ENCODE peak calls at places on chromosome 20, in four cellular contexts. L is psoas muscle; S is CD8-positive, alpha-beta T cell; J is CD4-positive, alpha-beta T cell. Y is an unnamed sample. For H3K9me3, the result is how much of the 10 kb centered on the place peaks cover.

GRCh38 chr20:6265204-6265904 is 142.5 kb upstream of the FERMT1 start:
- DNase-seq in J (no peak), S (no peak), L (no peak), Y (no peak)

GRCh38 chr20:58198384-58198783 is 30.1 kb downstream of the ANKRD60 start:
- DNase-seq in L (no peak), S (no peak), J (no peak), Y (no peak)

GRCh38 chr20:35837577-35838195 is 65.9 kb downstream of the PHF20 start:
- DNase-seq in J (no peak), L (no peak), S (no peak), Y (no peak)

GRCh38 chr20:20212675-20213096 is 155.2 kb upstream of the INSM1 start:
- DNase-seq in J (no peak), S (no peak), L (peak), Y (no peak)

GRCh38 chr20:44961868-44962267 is 1.7 kb upstream of the TOMM34 start:
- DNase-seq in S (no peak), L (no peak), J (no peak), Y (no peak)

GRCh38 chr20:64157878-64158277 is 6.4 kb upstream of the MYT1 start:
- DNase-seq in L (no peak), S (no peak), J (no peak), Y (no peak)

GRCh38 chr20:11391591-11391990 is 526.1 kb upstream of the BTBD3 start:
- DNase-seq in S (no peak), J (no peak), L (no peak), Y (no peak)

GRCh38 chr20:43938932-43939761 is 24.5 kb downstream of the TOX2 start:
- DNase-seq in S (no peak), L (peak), J (no peak), Y (no peak)

GRCh38 chr20:50281831-50282591 is 91.4 kb downstream of the CEBPB start:
- DNase-seq in S (no peak), L (no peak), J (no peak), Y (no peak)

GRCh38 chr20:41072099-41072798 is 43.6 kb downstream of the TOP1 start:
- DNase-seq in L (no peak), S (no peak), J (no peak), Y (peak)

GRCh38 chr20:38242848-38243449 is 17.6 kb downstream of the KIAA1755 start:
- DNase-seq in L (no peak), J (no peak), S (no peak), Y (no peak)

GRCh38 chr20:22842793-22843192 is 192.3 kb upstream of the SSTR4 start:
- DNase-seq in J (no peak), L (no peak), S (no peak), Y (no peak)

GRCh38 chr20:51569815-51570741 is 27.6 kb upstream of the NFATC2 start:
- DNase-seq in L (peak), J (no peak), S (no peak), Y (no peak)

GRCh38 chr20:32287231-32287638 is 9.8 kb downstream of the KIF3B start:
- DNase-seq in L (no peak), S (no peak), J (no peak), Y (no peak)

GRCh38 chr20:3172933-3173581 is at the start of gene LZTS3:
- DNase-seq in L (peak), J (peak), S (peak), Y (peak)

GRCh38 chr20:14951105-14951504 is 613.7 kb upstream of the FLRT3 start:
- DNase-seq in S (no peak), L (no peak), J (no peak), Y (no peak)

GRCh38 chr20:40493071-40493470 is 196.0 kb downstream of the MAFB start:
- DNase-seq in S (no peak), J (no peak), L (peak), Y (peak)

GRCh38 chr20:5357942-5358341 is 41.2 kb upstream of the PROKR2 start:
- DNase-seq in J (no peak), S (no peak), L (no peak), Y (no peak)

GRCh38 chr20:56800088-56800487 is 171.0 kb downstream of the TFAP2C start:
- DNase-seq in J (no peak), L (no peak), S (no peak), Y (no peak)

GRCh38 chr20:61387204-61387958 is 135.3 kb downstream of the CDH4 start:
- DNase-seq in L (no peak), S (no peak), J (no peak), Y (no peak)

GRCh38 chr20:7463290-7463689 is 477.0 kb downstream of the HAO1 start:
- DNase-seq in S (no peak), L (no peak), J (no peak), Y (no peak)

GRCh38 chr20:24131281-24131680 is 142.7 kb upstream of the GGTLC1 start:
- DNase-seq in J (no peak), S (no peak), L (no peak), Y (no peak)

GRCh38 chr20:43751167-43752050 is 24.6 kb upstream of the GTSF1L start:
- DNase-seq in S (no peak), L (no peak), J (no peak), Y (no peak)

GRCh38 chr20:62873280-62873679 is 11.7 kb upstream of the TCFL5 start:
- DNase-seq in S (no peak), L (peak), J (no peak), Y (no peak)

GRCh38 chr20:824490-824889 is 9.0 kb upstream of the FAM110A start:
- DNase-seq in J (no peak), L (no peak), S (no peak), Y (no peak)

GRCh38 chr20:52806918-52807317 is 165.2 kb upstream of the TSHZ2 start:
- DNase-seq in J (no peak), L (no peak), S (no peak), Y (no peak)

GRCh38 chr20:47150403-47151152 is 205.9 kb downstream of the ZMYND8 start:
- DNase-seq in S (no peak), J (no peak), L (peak), Y (no peak)

GRCh38 chr20:19828233-19828632 is 70.2 kb downstream of the RIN2 start:
- DNase-seq in L (no peak), J (no peak), S (no peak), Y (no peak)

DNA sequence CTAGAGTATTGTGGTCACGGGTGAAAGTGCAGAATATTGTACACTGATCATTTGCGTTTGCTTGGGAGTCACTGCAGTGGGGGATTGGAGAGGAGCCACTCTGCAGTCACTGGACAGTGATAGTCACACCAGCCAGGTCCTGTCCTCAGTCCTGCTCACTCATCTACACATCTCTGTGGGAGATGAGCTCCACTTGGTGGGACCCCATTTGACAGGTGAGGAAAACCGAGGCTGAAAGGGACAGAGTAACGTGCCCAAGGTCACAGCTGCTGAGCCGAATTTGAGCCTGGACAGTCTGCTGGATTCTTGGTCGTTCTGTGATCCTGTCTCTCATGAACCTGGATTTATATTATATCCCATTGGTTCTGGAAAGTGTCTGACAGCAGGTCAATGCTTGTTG is 17.7 kb upstream of the PHACTR3 start:
- DNase-seq in J (no peak), S (no peak), L (no peak), Y (no peak)
- H3K9me3 ChIP-seq in J (under half), S (under half), L (under half), Y (under half)

DNA sequence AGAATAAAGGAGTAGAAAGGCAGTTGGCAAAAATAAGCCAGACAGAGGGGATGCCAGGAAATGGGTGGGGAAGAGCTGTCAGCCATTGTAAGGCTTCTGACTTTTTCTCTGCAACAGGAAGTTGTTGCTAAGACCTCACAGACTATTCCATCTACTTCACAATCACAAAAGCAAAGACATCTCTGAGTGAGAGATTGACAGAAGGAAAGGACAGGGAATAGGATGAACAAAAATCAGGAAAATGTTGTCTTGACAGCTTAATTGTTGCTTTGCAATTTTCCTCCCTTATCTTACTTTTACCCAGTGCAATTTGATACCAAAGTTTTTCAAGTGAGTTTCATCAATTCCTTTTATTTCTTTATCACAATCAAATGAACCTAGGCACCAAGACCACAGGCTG is 291.2 kb downstream of the CBLN4 start:
- DNase-seq in L (no peak), S (no peak), J (no peak), Y (no peak)
- H3K9me3 ChIP-seq in L (under half), S (under half), J (under half), Y (under half)

DNA sequence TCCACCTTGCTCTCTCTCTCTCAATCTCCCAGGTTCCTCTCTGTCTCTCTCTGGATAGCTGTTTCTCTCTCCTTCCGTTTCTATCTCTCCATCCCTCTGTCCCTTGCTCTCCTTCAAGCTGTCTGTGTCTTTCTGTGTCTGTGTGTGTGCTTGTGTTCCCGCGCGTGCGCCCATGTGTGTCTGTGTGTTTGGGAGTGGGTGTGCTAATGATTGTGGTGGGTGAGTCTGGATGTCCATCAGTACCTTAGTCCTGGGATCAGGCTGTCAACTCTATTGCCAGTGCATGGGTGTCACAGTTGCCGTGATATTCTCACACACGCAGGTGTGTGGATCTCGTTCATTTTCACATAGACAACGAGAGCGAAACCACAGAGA is 1380.6 kb upstream of the DEFB115 start:
- DNase-seq in S (no peak), L (no peak), J (no peak), Y (no peak)
- H3K9me3 ChIP-seq in S (under half), L (under half), J (under half), Y (under half)

DNA sequence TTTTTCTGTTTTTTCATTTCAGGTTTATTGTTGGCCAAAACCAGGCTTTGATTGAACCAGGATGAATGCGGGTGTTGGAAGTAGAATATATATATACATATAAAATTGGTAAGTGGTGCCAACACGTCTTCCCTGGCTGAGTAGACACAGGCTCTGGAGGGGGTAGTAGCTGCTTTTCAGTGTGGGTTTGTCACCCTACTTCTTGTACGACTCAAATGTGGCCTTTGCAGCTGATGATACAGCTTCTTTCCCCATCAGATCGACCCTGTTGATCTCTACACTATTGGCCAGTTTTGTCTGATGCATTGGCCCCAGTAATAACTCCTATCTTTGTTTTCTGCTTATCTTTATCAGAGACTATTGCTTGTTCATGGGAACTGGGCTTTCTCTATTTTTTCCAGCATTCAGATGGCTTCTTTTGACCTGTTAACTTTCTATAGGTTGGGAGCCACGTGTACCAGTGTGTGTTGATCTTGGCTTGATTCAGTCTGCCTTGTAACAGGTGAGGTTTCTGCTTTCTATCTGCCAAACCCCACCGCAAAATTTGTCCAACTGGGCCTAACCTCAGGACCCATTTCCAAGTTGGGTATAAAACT is 2.7 kb upstream of the ZNFX1 start:
- DNase-seq in J (no peak), L (no peak), S (no peak), Y (no peak)
- H3K9me3 ChIP-seq in J (half or more), L (under half), S (under half), Y (under half)

DNA sequence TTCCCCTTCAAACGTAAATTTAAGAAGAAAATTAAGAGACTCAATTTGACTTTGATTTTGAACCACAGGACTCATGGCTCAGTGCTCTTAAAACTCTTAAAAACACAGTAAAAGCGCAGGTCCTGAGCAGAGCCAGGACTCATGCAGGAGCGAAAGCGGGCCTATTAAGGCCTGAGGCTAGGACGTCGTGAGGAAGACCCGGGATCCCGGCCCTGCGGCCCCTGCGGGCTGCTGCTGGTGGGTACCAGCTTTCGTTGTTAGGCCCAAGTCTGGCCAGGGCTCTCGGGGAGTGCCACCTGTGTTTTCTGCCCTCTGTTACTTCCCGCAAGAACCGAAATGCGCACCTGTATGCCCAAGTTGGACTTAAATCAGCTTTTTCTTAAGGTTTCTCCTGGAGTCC is 3.5 kb upstream of the PAX1 start:
- DNase-seq in L (no peak), S (no peak), J (no peak), Y (no peak)
- H3K9me3 ChIP-seq in L (under half), S (under half), J (under half), Y (under half)

Y was measured in ovary.